ENCODE peak calls at places on chromosomes 6 and 20, in four cellular contexts. U is heart right ventricle, V is uterus, F is cardiac muscle cell. N is an unnamed sample.
A peak's percentile ranks its signal among the peaks of the same experiment; 100 is the strongest.

GRCh38 chr20:57772349-57772964 is 62.6 kb upstream of the PMEPA1 start:
- DNase-seq in U (no peak), V (no peak), F (peak; percentile 58), N (peak; percentile 79)

GRCh38 chr20:23269954-23270353 is 80.6 kb upstream of the NXT1 start:
- DNase-seq in U (no peak), V (no peak), F (peak; percentile 36), N (peak; percentile 63)

GRCh38 chr6:113683968-113684367 is 173.2 kb upstream of the MARCKS start:
- DNase-seq in U (no peak), V (no peak), F (no peak), N (no peak)

GRCh38 chr6:40931927-40932326 is 107.1 kb downstream of the UNC5CL start:
- DNase-seq in U (no peak), V (no peak), F (no peak), N (no peak)

GRCh38 chr6:10838794-10839333 is 525 bp upstream of the MAK start:
- DNase-seq in U (no peak), V (no peak), F (no peak), N (no peak)

GRCh38 chr6:67336014-67336413 is 1299.1 kb upstream of the ADGRB3 start:
- DNase-seq in U (no peak), V (no peak), F (no peak), N (no peak)

GRCh38 chr20:2695206-2695983 is 2.8 kb downstream of the EBF4 start:
- DNase-seq in U (no peak), V (no peak), F (no peak), N (no peak)

GRCh38 chr6:124659427-124659826 is 302.8 kb upstream of the RNF217 start:
- DNase-seq in U (no peak), V (no peak), F (no peak), N (no peak)

GRCh38 chr20:33000802-33001466 is 3.3 kb downstream of the SUN5 start:
- DNase-seq in U (no peak), V (no peak), F (no peak), N (no peak)

GRCh38 chr20:61589055-61589385 is 337.0 kb downstream of the CDH4 start:
- DNase-seq in U (no peak), V (no peak), F (peak; percentile 62), N (no peak)

GRCh38 chr6:134593887-134594286 is 276.0 kb upstream of the SGK1 start:
- DNase-seq in U (no peak), V (no peak), F (no peak), N (no peak)

GRCh38 chr20:48829940-48830339 is 2.1 kb upstream of the PREX1 start:
- DNase-seq in U (no peak), V (no peak), F (no peak), N (no peak)
- H3K4me1 ChIP-seq in U (no peaks in the 10 kb centered on the region), V (no peaks in the 10 kb centered on the region), F (peaks cover 7% of the 10 kb centered on the region), N (peaks cover 41% of the 10 kb centered on the region)

DNA sequence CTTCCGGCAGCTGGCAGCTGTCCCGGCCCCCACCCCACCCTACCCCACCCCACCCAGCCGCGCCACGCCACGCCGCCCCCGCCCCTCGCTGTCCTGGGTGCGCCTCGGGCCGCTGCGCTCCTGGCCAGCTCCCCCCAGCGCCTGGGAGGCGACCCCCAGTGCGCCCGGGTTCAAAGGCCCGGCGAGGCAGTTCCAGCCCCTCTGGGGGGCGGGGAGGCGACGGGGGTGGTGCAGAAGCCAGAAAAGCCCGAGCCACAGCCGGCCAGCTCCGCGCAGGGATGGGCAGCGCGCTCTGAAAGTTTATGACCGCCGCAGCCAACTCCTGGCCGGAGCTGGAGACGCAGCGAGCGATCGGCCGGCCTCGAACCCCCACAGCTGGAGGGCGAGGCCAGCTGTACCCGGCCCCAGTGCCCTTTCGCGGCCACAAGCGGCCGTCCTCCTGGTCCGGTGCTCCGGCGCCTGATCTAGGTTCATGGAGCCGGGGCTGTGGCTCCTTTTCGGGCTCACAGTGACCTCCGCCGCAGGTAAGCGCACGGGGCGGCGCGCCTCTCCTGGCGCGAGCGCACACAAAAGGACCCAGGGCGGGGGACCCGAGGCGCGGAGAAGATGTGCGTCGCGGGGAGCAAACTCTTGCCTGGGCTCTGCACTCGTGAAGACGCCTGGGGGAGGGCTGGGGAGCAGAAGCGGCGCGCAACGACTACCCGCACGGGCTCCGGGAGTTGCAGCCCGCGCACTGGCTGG is at the start of gene EDN3:
- DNase-seq in U (no peak), V (no peak), F (no peak), N (no peak)
- H3K27me3 ChIP-seq in U (peaks cover 62% of the 10 kb centered on the region), V (no peaks in the 10 kb centered on the region), F (peaks cover 96% of the 10 kb centered on the region), N (peaks cover 32% of the 10 kb centered on the region)

DNA sequence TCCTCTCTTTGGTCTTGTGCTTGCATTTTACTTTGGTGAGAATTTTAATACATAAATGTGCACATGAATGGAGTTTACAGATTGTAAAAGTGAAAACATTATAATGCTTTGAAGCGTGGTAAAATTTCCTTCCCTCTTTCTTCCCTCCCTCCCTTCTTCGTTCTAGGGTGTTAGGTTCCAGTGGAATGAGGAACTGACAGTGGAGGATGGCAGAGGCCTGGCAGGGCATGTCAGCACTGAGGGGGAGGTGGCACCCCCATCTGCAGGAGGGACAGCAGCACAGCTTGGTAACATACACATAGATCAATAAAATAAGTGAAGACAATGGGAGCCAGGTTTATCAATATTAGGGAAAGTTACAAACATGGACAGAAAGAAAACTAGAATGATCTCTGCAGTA is 47.5 kb downstream of the RNASET2 start:
- DNase-seq in U (no peak), V (no peak), F (no peak), N (no peak)
- H3K4me1 ChIP-seq in U (no peaks in the 10 kb centered on the region), V (no peaks in the 10 kb centered on the region), F (peaks cover 5% of the 10 kb centered on the region), N (no peaks in the 10 kb centered on the region)

GRCh38 chr6:100465701-100466409 is 1.1 kb upstream of the SIM1 start:
- DNase-seq in U (no peak), V (no peak), F (no peak), N (no peak)

GRCh38 chr6:100466410-100467143 is 1.9 kb upstream of the SIM1 start:
- DNase-seq in U (no peak), V (no peak), F (no peak), N (no peak)

GRCh38 chr6:100468966-100469859 is 4.5 kb upstream of the SIM1 start:
- DNase-seq in U (no peak), V (no peak), F (no peak), N (no peak)

GRCh38 chr6:100468013-100468622 is 3.4 kb upstream of the SIM1 start:
- DNase-seq in U (no peak), V (no peak), F (no peak), N (no peak)

GRCh38 chr6:100467144-100468012 is 2.7 kb upstream of the SIM1 start:
- DNase-seq in U (no peak), V (no peak), F (no peak), N (no peak)
- H3K27me3 ChIP-seq in U (peaks cover 93% of the 10 kb centered on the region), V (peaks cover 73% of the 10 kb centered on the region), F (peaks cover 100% of the 10 kb centered on the region), N (no peaks in the 10 kb centered on the region)

DNA sequence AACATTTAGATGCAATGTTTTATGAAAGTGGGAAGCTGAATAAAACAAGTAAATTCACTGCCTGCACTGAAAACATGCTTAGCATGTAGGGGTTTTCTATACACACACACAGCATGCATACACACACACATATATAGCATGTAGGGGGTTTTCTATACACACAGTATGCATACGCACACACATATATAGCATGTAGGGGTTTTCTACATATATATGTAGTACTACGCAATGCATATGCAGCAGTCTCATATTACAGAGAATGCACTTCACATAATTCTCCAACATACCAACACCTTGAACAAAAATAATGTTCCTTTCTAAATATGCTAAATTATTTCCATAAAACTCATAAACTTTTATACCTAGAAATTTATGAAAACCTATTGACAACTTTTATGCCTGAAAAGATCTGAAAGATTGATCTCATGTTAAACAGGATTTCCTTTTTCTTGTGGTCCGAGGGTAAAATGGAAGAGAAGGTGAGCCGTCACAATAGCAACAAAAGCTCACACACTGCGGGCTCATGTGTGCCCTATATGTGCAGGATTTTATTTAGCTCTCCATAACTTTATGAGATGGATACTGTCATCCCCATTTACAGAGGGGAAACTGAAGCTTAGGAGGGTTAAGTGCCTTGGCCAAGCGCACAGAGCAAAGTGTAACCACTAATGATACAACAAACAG is 81.9 kb upstream of the TULP1 start:
- DNase-seq in U (no peak), V (no peak), F (no peak), N (no peak)
- H3K4me1 ChIP-seq in U (peaks cover 8% of the 10 kb centered on the region), V (peaks cover 23% of the 10 kb centered on the region), F (peaks cover 46% of the 10 kb centered on the region), N (peaks cover 15% of the 10 kb centered on the region)

GRCh38 chr6:168136622-168137021 is 57.6 kb upstream of the FRMD1 start:
- DNase-seq in U (no peak), V (no peak), F (no peak), N (peak; percentile 11)
- H3K27me3 ChIP-seq in U (no peaks in the 10 kb centered on the region), V (no peaks in the 10 kb centered on the region), F (no peaks in the 10 kb centered on the region), N (peaks cover 4% of the 10 kb centered on the region)